ENCODE peak calls at places on chromosomes 16 and 17, in five cellular contexts. J is mucosa of descending colon, V is ovary, R is iPS DF 6.9, Q is esophagus squamous epithelium. X is an unnamed sample.
A peak's percentile ranks its signal among the peaks of the same experiment; 100 is the strongest.

GRCh38 chr17:56096026-56096807 is 57.1 kb upstream of the ANKFN1 start:
- DNase-seq in J (no peak), V (no peak), R (no peak), Q (no peak), X (no peak)

GRCh38 chr17:32627233-32628008 is 140.6 kb downstream of the CDK5R1 start:
- DNase-seq in J (no peak), V (peak; percentile 53), R (peak; percentile 67), Q (no peak), X (no peak)

GRCh38 chr16:68126395-68126794 is 41.2 kb downstream of the NFATC3 start:
- DNase-seq in J (no peak), V (no peak), R (no peak), Q (no peak), X (no peak)

GRCh38 chr17:31558748-31559646 is 167.5 kb downstream of the RAB11FIP4 start:
- DNase-seq in J (peak; percentile 77), V (peak; percentile 80), R (no peak), Q (no peak), X (peak; percentile 47)

GRCh38 chr16:4698321-4699029 is 5.1 kb downstream of the NUDT16L1 start:
- DNase-seq in J (no peak), V (peak; percentile 12), R (no peak), Q (no peak), X (no peak)

GRCh38 chr16:14549789-14550153 is 80.3 kb downstream of the PARN start:
- DNase-seq in J (no peak), V (no peak), R (no peak), Q (no peak), X (no peak)

GRCh38 chr16:15415411-15416070 is 18.8 kb upstream of the BMERB1 start:
- DNase-seq in J (no peak), V (no peak), R (no peak), Q (no peak), X (no peak)

GRCh38 chr17:7897773-7898172 is 9.2 kb downstream of the CHD3 start:
- DNase-seq in J (peak; percentile 51), V (no peak), R (no peak), Q (no peak), X (peak; percentile 36)

GRCh38 chr16:29804455-29805231 is 1.7 kb upstream of the MAZ start:
- DNase-seq in J (peak; percentile 59), V (peak; percentile 64), R (no peak), Q (no peak), X (no peak)

GRCh38 chr17:62322313-62322712 is 58.0 kb upstream of the EFCAB3 start:
- DNase-seq in J (no peak), V (no peak), R (no peak), Q (no peak), X (no peak)

GRCh38 chr16:50679266-50679665 is 1.8 kb downstream of the SNX20 start:
- DNase-seq in J (no peak), V (no peak), R (no peak), Q (no peak), X (no peak)
- H3K4me1 ChIP-seq in J (no peaks in the 10 kb centered on the region), V (no peaks in the 10 kb centered on the region), R (no peaks in the 10 kb centered on the region), Q (no peaks in the 10 kb centered on the region), X (peaks cover 80% of the 10 kb centered on the region)

GRCh38 chr16:86563489-86564345 is 2.9 kb upstream of the FOXC2 start:
- DNase-seq in J (peak; percentile 96), V (peak; percentile 74), R (no peak), Q (peak; percentile 35), X (peak; percentile 88)
- H3K4me3 ChIP-seq in J (no peak overlapping the region), V (peak overlapping the region; percentile 9), R (no peak overlapping the region), Q (no peak overlapping the region), X (peak overlapping the region; percentile 34)

GRCh38 chr17:83086907-83087787 is 7.7 kb downstream of the METRNL start:
- DNase-seq in J (no peak), V (no peak), R (no peak), Q (no peak), X (no peak)

GRCh38 chr17:83086197-83086880 is 6.9 kb downstream of the METRNL start:
- DNase-seq in J (no peak), V (no peak), R (no peak), Q (no peak), X (no peak)

GRCh38 chr17:83088451-83089321 is 9.3 kb downstream of the METRNL start:
- DNase-seq in J (no peak), V (no peak), R (no peak), Q (no peak), X (no peak)

GRCh38 chr17:83089322-83090156 is 10.1 kb downstream of the METRNL start:
- DNase-seq in J (peak; percentile 70), V (no peak), R (no peak), Q (no peak), X (no peak)

DNA sequence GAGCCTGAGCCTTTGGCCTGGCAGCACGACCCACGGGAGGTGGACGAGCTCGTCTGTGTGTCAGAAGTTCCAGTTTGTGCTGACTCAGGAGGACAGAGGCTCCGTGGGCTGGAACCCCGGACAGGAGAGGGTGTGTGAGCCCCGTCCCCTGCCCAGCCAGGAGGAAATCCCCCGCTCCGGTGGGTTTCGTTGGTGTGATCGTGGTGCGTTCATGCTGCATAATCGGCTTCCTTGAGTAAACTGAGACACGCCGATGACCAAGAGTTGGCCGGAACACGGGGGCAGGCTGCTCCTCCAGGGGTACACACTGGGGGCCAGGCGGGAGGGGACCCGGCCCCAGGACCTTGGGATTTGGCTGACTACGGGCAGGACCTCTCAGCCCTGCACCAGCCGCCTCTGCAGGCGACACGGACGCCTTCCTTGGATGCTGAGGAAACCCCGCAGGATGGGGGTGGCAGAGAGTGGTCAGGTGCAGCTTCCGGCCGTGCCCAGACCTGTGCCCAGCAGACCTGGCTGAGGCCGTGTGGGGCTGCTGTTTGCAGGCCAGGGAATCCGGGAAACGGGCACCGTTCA is 8.5 kb downstream of the METRNL start:
- DNase-seq in J (no peak), V (no peak), R (no peak), Q (no peak), X (no peak)
- H3K4me1 ChIP-seq in J (peaks cover 55% of the 10 kb centered on the region), V (peaks cover 18% of the 10 kb centered on the region), R (peaks cover 11% of the 10 kb centered on the region), Q (peaks cover 75% of the 10 kb centered on the region), X (peaks cover 24% of the 10 kb centered on the region)

GRCh38 chr17:40364906-40365305 is 369 bp upstream of the GJD3 start:
- DNase-seq in J (no peak), V (no peak), R (no peak), Q (no peak), X (no peak)
- H3K4me3 ChIP-seq in J (no peak overlapping the region), V (no peak overlapping the region), R (no peak overlapping the region), Q (peak overlapping the region; percentile 56), X (no peak overlapping the region)

GRCh38 chr16:20901441-20902112 is 1.0 kb downstream of the LYRM1 start:
- DNase-seq in J (peak; percentile 62), V (peak; percentile 55), R (no peak), Q (no peak), X (no peak)
- H3K4me1 ChIP-seq in J (peaks cover 36% of the 10 kb centered on the region), V (peaks cover 14% of the 10 kb centered on the region), R (peaks cover 1% of the 10 kb centered on the region), Q (peaks cover 62% of the 10 kb centered on the region), X (peaks cover 57% of the 10 kb centered on the region)

GRCh38 chr16:24396350-24397271 is 140.5 kb downstream of the CACNG3 start:
- DNase-seq in J (no peak), V (no peak), R (no peak), Q (no peak), X (no peak)
- H3K4me3 ChIP-seq in J (no peak overlapping the region), V (no peak overlapping the region), R (no peak overlapping the region), Q (no peak overlapping the region), X (no peak overlapping the region)